ENCODE peak calls at places on chromosomes 16 and 17, in nine cellular contexts. One of them, this sample, is unnamed.

GRCh38 chr16:57684626-57685358 is 9.8 kb upstream of the DRC7 start:
- DNase-seq in T-helper 9 cell: no peak
- DNase-seq in caudate nucleus: no peak
- DNase-seq in PC-3: no peak
- DNase-seq in sciatic nerve: no peak
- DNase-seq in left colon: no peak
- DNase-seq in D341Med: no peak
- DNase-seq in OCI-M1: no peak
- DNase-seq in DND-41: no peak
- DNase-seq in this sample: no peak

GRCh38 chr16:75264999-75265910 is 13.8 kb upstream of the BCAR1 start:
- DNase-seq in caudate nucleus: no peak
- DNase-seq in D341Med: no peak
- DNase-seq in PC-3: no peak
- DNase-seq in OCI-M1: no peak
- DNase-seq in left colon: no peak
- DNase-seq in sciatic nerve: peak; percentile 71
- DNase-seq in T-helper 9 cell: no peak
- DNase-seq in DND-41: no peak
- DNase-seq in this sample: no peak

GRCh38 chr16:56505174-56505573 is 14.7 kb downstream of the BBS2 start:
- DNase-seq in T-helper 9 cell: no peak
- DNase-seq in caudate nucleus: peak; percentile 58
- DNase-seq in D341Med: no peak
- DNase-seq in sciatic nerve: no peak
- DNase-seq in OCI-M1: no peak
- DNase-seq in left colon: no peak
- DNase-seq in DND-41: no peak
- DNase-seq in PC-3: no peak
- DNase-seq in this sample: no peak

GRCh38 chr16:16028311-16028999 is 79.0 kb downstream of the ABCC1 start:
- DNase-seq in DND-41: no peak
- DNase-seq in sciatic nerve: no peak
- DNase-seq in OCI-M1: no peak
- DNase-seq in PC-3: peak; percentile 46
- DNase-seq in left colon: peak; percentile 57
- DNase-seq in caudate nucleus: no peak
- DNase-seq in T-helper 9 cell: no peak
- DNase-seq in D341Med: no peak
- DNase-seq in this sample: no peak

GRCh38 chr17:42814633-42815399 is 9.3 kb downstream of the BECN1 start:
- DNase-seq in T-helper 9 cell: no peak
- DNase-seq in caudate nucleus: no peak
- DNase-seq in sciatic nerve: no peak
- DNase-seq in DND-41: no peak
- DNase-seq in OCI-M1: no peak
- DNase-seq in left colon: no peak
- DNase-seq in D341Med: no peak
- DNase-seq in PC-3: no peak
- DNase-seq in this sample: no peak

GRCh38 chr16:80739523-80739922 is 64.9 kb downstream of the CDYL2 start:
- DNase-seq in T-helper 9 cell: no peak
- DNase-seq in DND-41: no peak
- DNase-seq in sciatic nerve: no peak
- DNase-seq in left colon: no peak
- DNase-seq in D341Med: no peak
- DNase-seq in PC-3: peak; percentile 13
- DNase-seq in OCI-M1: no peak
- DNase-seq in caudate nucleus: peak; percentile 94
- DNase-seq in this sample: no peak

GRCh38 chr17:76371656-76372628 is 12.5 kb upstream of the SPHK1 start:
- DNase-seq in left colon: no peak
- DNase-seq in D341Med: no peak
- DNase-seq in caudate nucleus: no peak
- DNase-seq in PC-3: peak; percentile 77
- DNase-seq in T-helper 9 cell: no peak
- DNase-seq in DND-41: no peak
- DNase-seq in sciatic nerve: no peak
- DNase-seq in OCI-M1: no peak
- DNase-seq in this sample: no peak

GRCh38 chr16:86755571-86756006 is 177.2 kb downstream of the FOXL1 start:
- DNase-seq in D341Med: no peak
- DNase-seq in DND-41: no peak
- DNase-seq in left colon: no peak
- DNase-seq in T-helper 9 cell: no peak
- DNase-seq in caudate nucleus: no peak
- DNase-seq in PC-3: no peak
- DNase-seq in OCI-M1: peak; percentile 32
- DNase-seq in sciatic nerve: peak; percentile 76
- DNase-seq in this sample: no peak

GRCh38 chr16:28312327-28312726 is 20.0 kb downstream of the SBK1 start:
- DNase-seq in PC-3: no peak
- DNase-seq in caudate nucleus: no peak
- DNase-seq in left colon: no peak
- DNase-seq in DND-41: no peak
- DNase-seq in sciatic nerve: no peak
- DNase-seq in T-helper 9 cell: no peak
- DNase-seq in OCI-M1: no peak
- DNase-seq in D341Med: no peak
- DNase-seq in this sample: no peak

GRCh38 chr16:88688013-88688778 is 1.9 kb upstream of the SNAI3 start:
- DNase-seq in PC-3: no peak
- DNase-seq in left colon: no peak
- DNase-seq in D341Med: peak; percentile 85
- DNase-seq in sciatic nerve: no peak
- DNase-seq in OCI-M1: peak; percentile 84
- DNase-seq in DND-41: no peak
- DNase-seq in T-helper 9 cell: no peak
- DNase-seq in caudate nucleus: peak; percentile 52
- DNase-seq in this sample: no peak

GRCh38 chr17:15233022-15233805 is 31.9 kb downstream of the PMP22 start:
- DNase-seq in caudate nucleus: peak; percentile 24
- DNase-seq in DND-41: no peak
- DNase-seq in T-helper 9 cell: no peak
- DNase-seq in PC-3: peak; percentile 79
- DNase-seq in sciatic nerve: no peak
- DNase-seq in D341Med: no peak
- DNase-seq in OCI-M1: peak; percentile 67
- DNase-seq in left colon: no peak
- DNase-seq in this sample: no peak